ENCODE peak calls at places on chromosomes 4 and X, in ten cellular contexts. P is left lung, Y is astrocyte, C is AG09309, S is dorsolateral prefrontal cortex, G is neural progenitor cell, A is fibroblast of the aortic adventitia, Q is HFF-Myc, J is AG10803, K is esophagus squamous epithelium. L is an unnamed sample.

GRCh38 chr4:26067035-26067434 is 153.0 kb downstream of the SMIM20 start:
- DNase-seq in P (no peak), Y (no peak), C (no peak), S (no peak), G (no peak), A (no peak), Q (no peak), J (no peak), K (no peak), L (no peak)

GRCh38 chr4:41064953-41065352 is 149.4 kb downstream of the APBB2 start:
- DNase-seq in P (no peak), Y (no peak), C (no peak), S (no peak), G (no peak), A (no peak), Q (no peak), J (no peak), K (no peak), L (no peak)

GRCh38 chrX:120446503-120446902 is 22.6 kb downstream of the LAMP2 start:
- DNase-seq in P (no peak), Y (peak; percentile 70), C (peak; percentile 11), S (no peak), G (no peak), A (peak; percentile 62), Q (peak; percentile 37), J (peak; percentile 65), K (no peak), L (no peak)

GRCh38 chr4:4969298-4969697 is 50.0 kb downstream of the CYTL1 start:
- DNase-seq in P (no peak), Y (no peak), C (no peak), S (no peak), G (no peak), A (peak; percentile 86), Q (no peak), J (peak; percentile 61), K (no peak), L (no peak)

GRCh38 chr4:93841803-93842202 is 13.2 kb downstream of the ATOH1 start:
- DNase-seq in P (no peak), Y (no peak), C (no peak), S (no peak), G (no peak), A (no peak), Q (no peak), J (no peak), K (no peak), L (no peak)

GRCh38 chr4:55358668-55359067 is 12.6 kb downstream of the SRD5A3 start:
- DNase-seq in P (no peak), Y (peak; percentile 80), C (peak; percentile 85), S (no peak), G (no peak), A (peak; percentile 83), Q (no peak), J (peak; percentile 92), K (no peak), L (peak; percentile 50)

GRCh38 chrX:41317487-41318208 is 16.3 kb upstream of the DDX3X start:
- DNase-seq in P (no peak), Y (no peak), C (peak; percentile 62), S (no peak), G (no peak), A (peak; percentile 65), Q (no peak), J (peak; percentile 81), K (no peak), L (no peak)

GRCh38 chr4:48126621-48127020 is 7.4 kb downstream of the TXK start:
- DNase-seq in P (no peak), Y (no peak), C (no peak), S (no peak), G (no peak), A (no peak), Q (no peak), J (no peak), K (no peak), L (no peak)

GRCh38 chr4:74438661-74439060 is 6.3 kb upstream of the AREG start:
- DNase-seq in P (no peak), Y (no peak), C (no peak), S (no peak), G (no peak), A (no peak), Q (no peak), J (no peak), K (no peak), L (no peak)

GRCh38 chr4:7929530-7929951 is 10.1 kb downstream of the AFAP1 start:
- DNase-seq in P (peak; percentile 61), Y (no peak), C (no peak), S (no peak), G (peak; percentile 42), A (peak; percentile 48), Q (no peak), J (no peak), K (no peak), L (no peak)
- TF ChIP-seq CTCF in P (no peak), Y (no peak), C (no peak), S (no peak), G (no peak), A (no peak), Q (no peak), J (no peak), K (no peak), L (no peak)

GRCh38 chrX:95290455-95290854 is 1394.2 kb upstream of the DIAPH2 start:
- DNase-seq in P (no peak), Y (no peak), C (no peak), S (no peak), G (peak; percentile 53), A (no peak), Q (no peak), J (no peak), K (no peak), L (no peak)
- H3K4me3 ChIP-seq in P (no peak overlapping the region), Y (no peak overlapping the region), C (no peak overlapping the region), S (no peak overlapping the region), G (no peak overlapping the region), A (no peak overlapping the region), Q (no peak overlapping the region), J (no peak overlapping the region), K (no peak overlapping the region), L (no peak overlapping the region)

GRCh38 chr4:20305976-20306375 is 54.3 kb downstream of the SLIT2 start:
- DNase-seq in P (no peak), Y (no peak), C (no peak), S (no peak), G (no peak), A (peak; percentile 83), Q (no peak), J (peak; percentile 53), K (no peak), L (no peak)
- TF ChIP-seq CTCF in P (no peak), Y (no peak), C (peak; percentile 42), S (peak; percentile 80), G (peak; percentile 14), A (peak; percentile 55), Q (peak; percentile 19), J (peak; percentile 58), K (peak; percentile 23), L (no peak)

GRCh38 chr4:184198190-184198589 is 19.5 kb downstream of the ENPP6 start:
- DNase-seq in P (no peak), Y (no peak), C (no peak), S (no peak), G (no peak), A (no peak), Q (no peak), J (no peak), K (no peak), L (no peak)
- H3K4me3 ChIP-seq in P (no peak overlapping the region), Y (no peak overlapping the region), C (no peak overlapping the region), S (no peak overlapping the region), G (no peak overlapping the region), A (no peak overlapping the region), Q (no peak overlapping the region), J (no peak overlapping the region), K (no peak overlapping the region), L (no peak overlapping the region)